ENCODE peak calls at places on chromosomes 11 and 22, in six cellular contexts. U is tibial artery, T is colonic mucosa, I is neural progenitor cell, N is breast epithelium, S is Peyer's patch. Y is an unnamed sample. For H3K9me3, the result is how much of the 10 kb centered on the place peaks cover.

GRCh38 chr11:62709262-62710000 is 2.0 kb downstream of the GNG3 start:
- DNase-seq in U (peak), T (peak), I (peak), N (peak), S (peak), Y (peak)

GRCh38 chr22:48275412-48275811 is 1513.0 kb downstream of the TBC1D22A start:
- DNase-seq in U (no peak), T (no peak), I (no peak), N (no peak), S (no peak), Y (no peak)

GRCh38 chr11:73929388-73929787 is 21.4 kb upstream of the DNAJB13 start:
- DNase-seq in U (no peak), T (no peak), I (no peak), N (no peak), S (no peak), Y (no peak)

GRCh38 chr11:59173964-59174663 is 2.2 kb downstream of the DTX4 start:
- DNase-seq in U (no peak), T (peak), I (peak), N (no peak), S (no peak), Y (no peak)

GRCh38 chr11:60844045-60844869 is 2.3 kb downstream of the CCDC86 start:
- DNase-seq in U (no peak), T (no peak), I (no peak), N (no peak), S (no peak), Y (no peak)

GRCh38 chr11:14015711-14016110 is 53.2 kb downstream of the SPON1 start:
- DNase-seq in U (no peak), T (no peak), I (no peak), N (no peak), S (no peak), Y (no peak)

GRCh38 chr11:112499153-112499907 is 238.7 kb upstream of the PLET1 start:
- DNase-seq in U (no peak), T (no peak), I (peak), N (no peak), S (no peak), Y (no peak)

GRCh38 chr11:101407324-101407723 is 176.5 kb downstream of the TRPC6 start:
- DNase-seq in U (no peak), T (no peak), I (no peak), N (no peak), S (no peak), Y (no peak)

GRCh38 chr11:41826129-41826528 is 366.7 kb upstream of the LRRC4C start:
- DNase-seq in U (no peak), T (no peak), I (no peak), N (no peak), S (no peak), Y (no peak)

GRCh38 chr11:102495161-102496042 is 35.1 kb downstream of the MMP7 start:
- DNase-seq in U (no peak), T (peak), I (peak), N (no peak), S (no peak), Y (no peak)

GRCh38 chr11:15224466-15224865 is 109.7 kb downstream of the INSC start:
- DNase-seq in U (no peak), T (no peak), I (no peak), N (no peak), S (no peak), Y (no peak)

GRCh38 chr11:92390783-92391182 is 166.2 kb downstream of the FAT3 start:
- DNase-seq in U (no peak), T (no peak), I (no peak), N (no peak), S (no peak), Y (no peak)

GRCh38 chr11:60845338-60845737 is 3.4 kb downstream of the CCDC86 start:
- DNase-seq in U (no peak), T (no peak), I (no peak), N (no peak), S (no peak), Y (no peak)

GRCh38 chr11:122784325-122785155 is 53.8 kb upstream of the CRTAM start:
- DNase-seq in U (peak), T (no peak), I (no peak), N (no peak), S (no peak), Y (peak)

GRCh38 chr22:50672471-50673230 is at the start of gene SHANK3:
- DNase-seq in U (no peak), T (no peak), I (no peak), N (no peak), S (no peak), Y (no peak)

GRCh38 chr11:75345455-75346224 is 5.8 kb downstream of the ARRB1 start:
- DNase-seq in U (no peak), T (peak), I (no peak), N (no peak), S (no peak), Y (no peak)

GRCh38 chr11:63609536-63609935 is 4.7 kb downstream of the PLAAT3 start:
- DNase-seq in U (peak), T (peak), I (no peak), N (no peak), S (no peak), Y (peak)

GRCh38 chr11:63510360-63511130 is 4.7 kb downstream of the LGALS12 start:
- DNase-seq in U (peak), T (no peak), I (peak), N (no peak), S (no peak), Y (no peak)

GRCh38 chr11:3123316-3123715 is 41.8 kb downstream of the OSBPL5 start:
- DNase-seq in U (peak), T (peak), I (no peak), N (peak), S (no peak), Y (no peak)

GRCh38 chr11:12100886-12101285 is 9.5 kb upstream of the MICAL2 start:
- DNase-seq in U (peak), T (no peak), I (no peak), N (no peak), S (no peak), Y (no peak)

GRCh38 chr11:3218483-3219280 is at the start of gene MRGPRG:
- DNase-seq in U (peak), T (no peak), I (no peak), N (peak), S (no peak), Y (no peak)

GRCh38 chr11:10878408-10879214 is 20.8 kb upstream of the ZBED5 start:
- DNase-seq in U (no peak), T (peak), I (peak), N (no peak), S (no peak), Y (no peak)

GRCh38 chr22:27318516-27318915 is 483.0 kb downstream of the MN1 start:
- DNase-seq in U (no peak), T (peak), I (peak), N (no peak), S (no peak), Y (no peak)

GRCh38 chr11:1926156-1927031 is 6.9 kb downstream of the TNNT3 start:
- DNase-seq in U (no peak), T (no peak), I (peak), N (no peak), S (no peak), Y (no peak)

GRCh38 chr11:1025410-1026162 is 10.9 kb downstream of the MUC6 start:
- DNase-seq in U (no peak), T (no peak), I (no peak), N (no peak), S (no peak), Y (no peak)

GRCh38 chr11:44270403-44271192 is 39.3 kb downstream of the ALX4 start:
- DNase-seq in U (peak), T (no peak), I (no peak), N (no peak), S (no peak), Y (no peak)

GRCh38 chr11:93330446-93330984 is at the start of gene DEUP1:
- DNase-seq in U (peak), T (peak), I (peak), N (peak), S (no peak), Y (no peak)

GRCh38 chr11:74577624-74578396 is 14.6 kb upstream of the POLD3 start:
- DNase-seq in U (no peak), T (no peak), I (no peak), N (no peak), S (no peak), Y (no peak)

GRCh38 chr11:105611414-105611813 is 1.5 kb downstream of the GRIA4 start:
- DNase-seq in U (no peak), T (no peak), I (no peak), N (no peak), S (no peak), Y (no peak)

GRCh38 chr11:107859459-107860239 is 1.1 kb upstream of the SLC35F2 start:
- DNase-seq in U (peak), T (peak), I (peak), N (peak), S (peak), Y (peak)

GRCh38 chr11:130121430-130121978 is 38.1 kb upstream of the ST14 start:
- DNase-seq in U (no peak), T (no peak), I (no peak), N (no peak), S (no peak), Y (no peak)

DNA sequence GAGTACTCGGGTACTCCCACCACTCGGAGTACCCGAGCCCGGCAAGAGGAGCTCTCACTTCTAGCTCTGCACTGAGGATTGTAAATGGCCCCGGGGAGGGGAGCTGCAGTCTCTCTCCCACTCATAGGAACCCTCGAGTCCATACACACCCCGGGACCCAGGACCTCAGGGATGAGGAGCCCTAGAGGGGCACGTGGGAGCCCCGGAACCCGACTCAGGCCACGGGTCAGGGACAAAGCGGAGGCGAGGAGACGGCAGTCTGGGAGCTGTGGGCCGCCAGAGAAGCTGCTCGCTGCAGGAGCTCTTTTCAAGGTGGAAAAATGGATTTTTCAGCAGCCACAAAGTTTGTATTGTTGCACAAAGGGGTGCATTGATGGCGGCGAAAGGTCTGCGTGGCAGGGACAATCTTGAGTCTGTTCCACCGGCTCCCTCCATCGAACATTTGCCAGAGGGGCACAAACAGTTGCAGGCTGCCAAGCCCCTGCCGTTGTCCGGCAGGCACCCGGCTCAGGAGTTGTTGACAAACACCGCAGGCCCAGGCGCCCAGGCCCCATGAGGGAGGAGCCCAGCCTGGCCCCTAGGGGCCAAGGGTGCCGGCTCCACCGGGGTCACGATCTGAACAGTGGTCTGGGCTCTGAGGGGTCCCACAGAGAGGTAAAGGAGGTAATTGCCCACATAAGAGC is 5.7 kb upstream of the FLI1 start:
- DNase-seq in U (no peak), T (no peak), I (peak), N (no peak), S (no peak), Y (no peak)
- H3K4me3 ChIP-seq in U (no peak), T (no peak), I (no peak), N (no peak), S (no peak), Y (no peak)

DNA sequence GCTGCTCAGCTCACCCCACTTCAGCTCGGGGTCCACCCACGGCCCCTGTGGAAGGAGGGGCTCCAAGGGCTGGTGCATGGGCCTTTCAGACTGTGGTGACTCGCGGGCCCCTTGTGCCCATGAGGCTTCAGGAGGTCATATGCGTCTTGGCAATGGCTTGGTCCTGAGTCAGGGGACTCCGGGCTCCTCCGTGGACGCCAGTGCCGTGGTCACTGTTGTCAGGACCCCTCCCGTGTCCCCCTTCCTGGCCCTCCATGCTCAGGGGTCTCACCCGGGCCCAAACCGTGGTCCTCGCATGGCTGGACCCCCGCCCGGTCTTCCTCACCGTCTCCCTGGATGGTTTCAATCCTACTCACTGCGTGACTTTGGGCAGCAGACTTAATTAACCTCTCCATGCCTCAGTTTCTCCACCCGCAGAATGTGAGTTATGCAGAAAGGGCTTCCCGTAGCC is 436.4 kb downstream of the TBC1D22A start:
- DNase-seq in U (no peak), T (no peak), I (no peak), N (no peak), S (peak), Y (no peak)
- H3K9me3 ChIP-seq in U (under half), T (under half), I (under half), N (under half), S (under half), Y (under half)

DNA sequence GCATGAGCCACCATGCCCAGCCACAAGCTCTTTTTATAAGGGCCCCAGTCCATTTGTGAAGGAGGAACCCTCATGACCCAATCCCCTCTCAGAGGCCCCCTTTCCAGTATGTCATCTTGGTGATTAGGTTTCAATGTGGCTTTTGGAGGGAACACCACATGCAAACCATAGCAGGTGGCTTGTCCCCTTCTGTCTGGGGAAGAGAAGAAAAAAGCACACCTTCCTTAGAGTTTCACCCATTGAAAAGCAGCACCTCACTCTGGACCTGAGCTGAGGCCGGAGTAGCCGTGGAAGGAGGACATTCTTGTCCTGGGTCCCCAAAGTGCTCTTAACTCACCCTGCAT is 25.4 kb downstream of the NEAT1 start:
- DNase-seq in U (no peak), T (no peak), I (no peak), N (no peak), S (peak), Y (no peak)
- H3K27ac ChIP-seq in U (peak), T (no peak), I (no peak), N (peak), S (no peak), Y (peak)

DNA sequence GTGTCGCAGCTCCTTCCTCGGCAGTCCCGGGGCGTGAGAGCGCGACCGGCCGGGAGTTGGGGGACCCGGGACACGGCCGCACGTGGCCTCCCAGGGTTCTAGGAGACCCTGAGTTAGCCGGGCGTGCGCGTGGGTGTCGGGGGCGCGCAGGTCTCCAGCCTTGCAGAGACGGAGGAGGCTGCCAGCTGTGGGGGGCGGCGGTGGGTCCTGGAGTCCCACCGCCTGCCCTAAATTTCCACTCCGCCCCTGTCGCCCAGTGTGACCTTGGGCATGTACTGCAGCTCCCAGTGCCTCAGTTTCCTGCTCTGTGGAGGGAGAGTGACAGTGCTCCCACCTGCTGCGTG is 18.8 kb downstream of the RRP7A start:
- DNase-seq in U (peak), T (no peak), I (no peak), N (no peak), S (no peak), Y (no peak)
- H3K4me3 ChIP-seq in U (peak), T (peak), I (no peak), N (peak), S (peak), Y (peak)

GRCh38 chr22:49349841-49350381 is 477.8 kb downstream of the BRD1 start:
- DNase-seq in U (peak), T (no peak), I (no peak), N (peak), S (no peak), Y (no peak)
- H3K9me3 ChIP-seq in U (under half), T (under half), I (under half), N (under half), S (under half), Y (under half)

GRCh38 chr22:29435236-29435635 is 3.1 kb upstream of the RFPL1 start:
- DNase-seq in U (peak), T (no peak), I (no peak), N (no peak), S (no peak), Y (no peak)
- H3K27ac ChIP-seq in U (no peak), T (no peak), I (no peak), N (no peak), S (no peak), Y (no peak)

GRCh38 chr11:120343429-120343828 is 7.2 kb downstream of the ARHGEF12 start:
- DNase-seq in U (no peak), T (no peak), I (no peak), N (no peak), S (peak), Y (no peak)
- H3K4me3 ChIP-seq in U (no peak), T (no peak), I (no peak), N (peak), S (no peak), Y (no peak)